ENCODE peak calls at places on chromosomes 3 and 15, in five cellular contexts. U, Q, R, G and C are unnamed samples.

GRCh38 chr3:16028604-16029003 is 145.9 kb upstream of the GALNT15 start:
- DNase-seq in U (no peak), Q (no peak), R (no peak), G (no peak), C (no peak)

GRCh38 chr15:39453500-39454073 is 127.3 kb upstream of the THBS1 start:
- DNase-seq in U (no peak), Q (no peak), R (no peak), G (no peak), C (no peak)

GRCh38 chr15:22240951-22241350 is 160.6 kb downstream of the OR4M2 start:
- DNase-seq in U (no peak), Q (no peak), R (no peak), G (no peak), C (no peak)

GRCh38 chr3:140170612-140171011 is 235.6 kb downstream of the CLSTN2 start:
- DNase-seq in U (no peak), Q (no peak), R (no peak), G (no peak), C (no peak)

GRCh38 chr15:56042982-56043980 is 49.9 kb upstream of the NEDD4 start:
- DNase-seq in U (no peak), Q (no peak), R (no peak), G (no peak), C (no peak)

GRCh38 chr3:115548611-115549010 is 74.7 kb upstream of the GAP43 start:
- DNase-seq in U (no peak), Q (no peak), R (no peak), G (no peak), C (no peak)

GRCh38 chr3:57892423-57892822 is 115.8 kb upstream of the FLNB start:
- DNase-seq in U (no peak), Q (no peak), R (no peak), G (no peak), C (no peak)

GRCh38 chr3:143000525-143000924 is 845 bp upstream of the U2SURP start:
- DNase-seq in U (no peak), Q (peak; percentile 20), R (peak; percentile 27), G (no peak), C (no peak)

GRCh38 chr3:158483701-158484100 is 87.3 kb upstream of the MLF1 start:
- DNase-seq in U (no peak), Q (no peak), R (no peak), G (no peak), C (no peak)

GRCh38 chr15:45168751-45169551 is 18.8 kb downstream of the SHF start:
- DNase-seq in U (no peak), Q (no peak), R (no peak), G (no peak), C (no peak)

GRCh38 chr3:12509466-12509865 is 25.2 kb downstream of the TSEN2 start:
- DNase-seq in U (no peak), Q (no peak), R (no peak), G (no peak), C (no peak)

GRCh38 chr3:29822051-29822450 is 541.2 kb downstream of the RBMS3 start:
- DNase-seq in U (peak; percentile 18), Q (no peak), R (peak; percentile 1), G (peak; percentile 27), C (no peak)

GRCh38 chr3:149023951-149024350 is 32.6 kb downstream of the GYG1 start:
- DNase-seq in U (no peak), Q (no peak), R (no peak), G (no peak), C (no peak)

GRCh38 chr3:128557531-128558280 is 64.7 kb upstream of the GATA2 start:
- DNase-seq in U (no peak), Q (no peak), R (no peak), G (no peak), C (no peak)

GRCh38 chr3:48247401-48247807 is 6.5 kb downstream of the ZNF589 start:
- DNase-seq in U (no peak), Q (no peak), R (no peak), G (no peak), C (no peak)

GRCh38 chr15:44727462-44728231 is 8.7 kb upstream of the TRIM69 start:
- DNase-seq in U (no peak), Q (no peak), R (no peak), G (no peak), C (no peak)

GRCh38 chr3:184315871-184316661 is 1.7 kb downstream of the EIF4G1 start:
- DNase-seq in U (no peak), Q (no peak), R (no peak), G (no peak), C (no peak)

GRCh38 chr3:111012388-111013248 is 59.0 kb upstream of the NECTIN3 start:
- DNase-seq in U (no peak), Q (no peak), R (no peak), G (no peak), C (no peak)

GRCh38 chr3:149199474-149199873 is 22.2 kb downstream of the CP start:
- DNase-seq in U (no peak), Q (no peak), R (no peak), G (no peak), C (no peak)

GRCh38 chr3:180590396-180590795 is 11.6 kb upstream of the TTC14 start:
- DNase-seq in U (no peak), Q (no peak), R (no peak), G (no peak), C (no peak)

GRCh38 chr15:29151111-29151857 is 118.3 kb downstream of the NSMCE3 start:
- DNase-seq in U (no peak), Q (no peak), R (no peak), G (no peak), C (no peak)

GRCh38 chr3:179652467-179653105 is at the start of gene USP13:
- DNase-seq in U (peak; percentile 55), Q (peak; percentile 54), R (peak; percentile 63), G (peak; percentile 34), C (no peak)

GRCh38 chr15:64232400-64232799 is 69.6 kb upstream of the PPIB start:
- DNase-seq in U (no peak), Q (no peak), R (no peak), G (no peak), C (no peak)

GRCh38 chr3:181417748-181418147 is 294.0 kb upstream of the SOX2 start:
- DNase-seq in U (no peak), Q (no peak), R (no peak), G (no peak), C (no peak)

GRCh38 chr3:197151562-197151961 is 121.9 kb upstream of the MELTF start:
- DNase-seq in U (peak; percentile 18), Q (no peak), R (peak; percentile 49), G (peak; percentile 52), C (peak; percentile 18)

GRCh38 chr3:17431004-17431403 is 311.4 kb downstream of the TBC1D5 start:
- DNase-seq in U (peak; percentile 3), Q (no peak), R (no peak), G (no peak), C (no peak)

GRCh38 chr3:16370872-16371740 is 106.1 kb downstream of the OXNAD1 start:
- DNase-seq in U (peak; percentile 79), Q (no peak), R (no peak), G (no peak), C (no peak)

GRCh38 chr15:85865070-85865684 is 70.5 kb upstream of the KLHL25 start:
- DNase-seq in U (no peak), Q (peak; percentile 17), R (peak; percentile 28), G (no peak), C (peak; percentile 57)

GRCh38 chr15:77632760-77633133 is at the start of gene LINGO1:
- DNase-seq in U (no peak), Q (no peak), R (no peak), G (no peak), C (no peak)

GRCh38 chr15:100875495-100875894 is 4.1 kb upstream of the ALDH1A3 start:
- DNase-seq in U (no peak), Q (no peak), R (no peak), G (no peak), C (no peak)

GRCh38 chr3:69568458-69568857 is 170.8 kb upstream of the MITF start:
- DNase-seq in U (no peak), Q (no peak), R (no peak), G (peak; percentile 21), C (no peak)

DNA sequence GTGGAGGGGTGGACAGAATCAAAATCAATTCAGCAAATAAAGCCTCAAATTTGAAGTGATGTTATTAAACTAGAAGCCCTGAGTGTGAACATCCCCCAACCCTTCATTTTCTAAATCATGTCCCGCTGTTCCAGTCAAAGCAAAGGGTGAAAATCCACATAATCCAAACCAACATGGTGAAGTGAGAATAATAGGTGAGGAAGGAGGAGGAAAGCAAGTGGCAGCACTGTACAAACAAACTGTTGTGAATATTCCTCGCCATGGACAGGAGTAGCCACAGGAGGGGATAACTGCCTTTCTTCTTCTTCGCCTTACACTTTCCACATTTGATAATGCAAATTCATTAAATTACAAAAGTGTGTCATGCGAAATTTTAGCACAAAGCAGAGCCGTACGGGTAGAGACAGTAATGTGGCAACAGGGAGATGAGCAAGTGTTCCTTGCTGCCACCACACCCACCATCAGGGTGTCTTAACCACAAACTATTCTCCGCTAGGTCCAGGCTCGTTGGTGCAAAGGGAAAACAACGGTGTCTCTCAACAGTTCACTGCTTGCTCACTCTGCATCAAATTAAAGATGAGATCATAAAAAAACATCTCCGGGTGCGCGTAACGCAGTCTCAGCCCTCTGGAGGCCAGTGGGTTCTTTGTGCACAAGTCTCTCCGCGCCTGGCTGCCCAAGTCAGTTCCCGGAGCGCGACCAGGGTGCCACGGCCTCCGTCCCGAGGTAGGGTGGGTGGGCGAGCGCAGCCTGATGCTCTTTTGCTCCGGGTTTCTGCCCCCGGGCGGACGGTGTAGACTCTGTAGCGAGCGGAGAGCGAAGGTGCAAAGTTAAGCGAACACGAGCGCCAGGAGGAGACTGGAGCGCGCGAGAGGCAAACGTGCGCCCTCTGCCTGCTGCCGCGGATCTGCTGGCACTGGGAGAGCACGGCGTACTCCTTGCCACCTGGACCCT is 6.7 kb downstream of the EPHA3 start:
- DNase-seq in U (no peak), Q (peak; percentile 38), R (peak; percentile 38), G (peak; percentile 13), C (no peak)
- H3K4me3 ChIP-seq in U (peak overlapping the region; percentile 57), Q (peak overlapping the region; percentile 24), R (peak overlapping the region; percentile 58), G (peak overlapping the region; percentile 66), C (peak overlapping the region; percentile 41)

GRCh38 chr15:70437882-70438331 is 325.5 kb downstream of the UACA start:
- DNase-seq in U (no peak), Q (no peak), R (no peak), G (no peak), C (no peak)
- TF ChIP-seq CTCF in U (no peak), Q (no peak), R (no peak), G (no peak), C (no peak)

DNA sequence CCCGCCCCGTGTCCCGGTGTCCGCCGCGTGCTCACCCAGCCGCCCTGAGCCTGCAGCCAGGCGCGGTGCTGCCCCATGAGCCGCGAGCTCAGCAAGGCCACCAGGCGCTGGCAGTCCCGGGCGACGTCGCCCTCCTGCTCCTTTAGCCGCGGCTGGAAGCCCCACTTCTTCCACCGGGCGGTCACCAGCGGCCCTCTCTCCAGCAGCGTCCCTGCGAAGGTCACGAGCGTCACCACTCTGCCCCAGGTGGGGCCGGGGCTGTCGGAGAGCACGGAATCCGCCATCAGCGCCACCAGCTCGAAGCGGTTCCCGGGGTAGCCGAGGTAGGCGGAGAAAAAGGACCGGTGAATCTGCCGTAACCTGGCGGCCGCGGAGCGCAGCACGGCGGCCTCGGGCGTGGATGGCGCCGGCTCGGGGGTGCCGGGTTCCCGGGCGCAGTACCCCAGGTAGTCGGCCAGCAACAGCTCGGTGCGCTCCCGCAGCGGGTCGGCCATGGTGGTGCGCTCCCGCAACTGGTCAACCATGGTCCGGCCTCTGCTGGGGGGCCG is 298 bp downstream of the BCL2L10 start:
- DNase-seq in U (no peak), Q (peak; percentile 37), R (no peak), G (no peak), C (no peak)
- H3K4me3 ChIP-seq in U (peak overlapping the region; percentile 46), Q (peak overlapping the region; percentile 28), R (peak overlapping the region; percentile 30), G (peak overlapping the region; percentile 36), C (no peak overlapping the region)

GRCh38 chr15:48112242-48112641 is 8.5 kb upstream of the SLC24A5 start:
- DNase-seq in U (no peak), Q (no peak), R (peak; percentile 28), G (no peak), C (peak; percentile 15)
- TF ChIP-seq CTCF in U (peak; percentile 62), Q (no peak), R (peak; percentile 81), G (peak; percentile 64), C (peak; percentile 86)